ENCODE peak calls at places on chromosome 21, in ten cellular contexts. X, W, T, N, I, V, U, Y, A and L are unnamed samples.

GRCh38 chr21:35579520-35580293 is 480.6 kb downstream of the SETD4 start:
- DNase-seq in V (no peak), I (no peak), Y (no peak), X (no peak), U (no peak), T (no peak), N (no peak), W (no peak), A (no peak), L (no peak)

GRCh38 chr21:31354122-31354521 is 10.1 kb upstream of the TIAM1 start:
- DNase-seq in Y (peak; percentile 84), X (no peak), U (no peak), N (no peak), T (no peak), I (no peak), V (no peak), A (no peak), W (no peak), L (no peak)

GRCh38 chr21:31293986-31294385 is 50.1 kb downstream of the TIAM1 start:
- DNase-seq in V (no peak), U (peak; percentile 84), W (peak; percentile 83), Y (peak; percentile 83), T (no peak), N (no peak), X (no peak), I (no peak), A (peak; percentile 86), L (no peak)

GRCh38 chr21:35963920-35964451 is 96.3 kb downstream of the SETD4 start:
- DNase-seq in I (no peak), A (no peak), T (no peak), V (no peak), U (no peak), N (no peak), X (peak; percentile 30), W (no peak), Y (peak; percentile 23), L (no peak)

GRCh38 chr21:45876381-45877159 is 105.0 kb upstream of the COL6A1 start:
- DNase-seq in I (no peak), U (peak; percentile 26), X (no peak), Y (no peak), T (peak; percentile 53), W (peak; percentile 83), V (no peak), A (no peak), N (peak; percentile 21), L (peak; percentile 44)

GRCh38 chr21:33762798-33763572 is 120.7 kb downstream of the ITSN1 start:
- DNase-seq in U (no peak), W (no peak), A (no peak), I (no peak), T (no peak), X (no peak), Y (no peak), N (no peak), V (no peak), L (no peak)

GRCh38 chr21:18803624-18804023 is 400.0 kb upstream of the TMPRSS15 start:
- DNase-seq in T (no peak), V (no peak), Y (no peak), W (no peak), A (no peak), N (no peak), X (no peak), U (no peak), I (no peak), L (no peak)

GRCh38 chr21:43609501-43610340 is 49.6 kb downstream of the HSF2BP start:
- DNase-seq in Y (peak; percentile 98), N (peak; percentile 39), I (no peak), A (peak; percentile 81), W (no peak), V (peak; percentile 98), T (no peak), U (no peak), X (no peak), L (peak; percentile 57)

GRCh38 chr21:35352066-35352770 is 303.1 kb upstream of the RUNX1 start:
- DNase-seq in Y (no peak), W (no peak), T (no peak), V (no peak), U (peak; percentile 62), X (no peak), A (no peak), I (no peak), N (no peak), L (no peak)

GRCh38 chr21:45523411-45524101 is 18.7 kb downstream of the SLC19A1 start:
- DNase-seq in W (peak; percentile 54), V (no peak), X (no peak), U (no peak), I (no peak), A (no peak), Y (no peak), T (peak; percentile 51), N (peak; percentile 18), L (no peak)

GRCh38 chr21:39647476-39647875 is 34.7 kb downstream of the B3GALT5 start:
- DNase-seq in N (no peak), X (peak; percentile 15), A (peak; percentile 70), U (peak; percentile 44), Y (peak; percentile 34), I (no peak), T (no peak), W (peak; percentile 80), V (no peak), L (no peak)

GRCh38 chr21:10272216-10272615 is 249.2 kb upstream of the TPTE start:
- DNase-seq in W (no peak), X (no peak), Y (no peak), V (no peak), N (peak; percentile 7), T (no peak), A (no peak), I (no peak), U (no peak), L (peak; percentile 67)

GRCh38 chr21:45908536-45909237 is 72.9 kb upstream of the COL6A1 start:
- DNase-seq in X (no peak), W (no peak), N (no peak), T (no peak), I (no peak), U (no peak), Y (no peak), V (no peak), A (no peak), L (no peak)

GRCh38 chr21:37793660-37794059 is 122.6 kb downstream of the KCNJ6 start:
- DNase-seq in Y (peak; percentile 8), I (no peak), N (no peak), W (no peak), V (no peak), A (no peak), U (no peak), T (no peak), X (no peak), L (no peak)

GRCh38 chr21:17003763-17004373 is 509.0 kb upstream of the CXADR start:
- DNase-seq in A (no peak), U (no peak), X (no peak), V (no peak), Y (no peak), T (no peak), N (no peak), W (no peak), I (no peak), L (no peak)